ENCODE peak calls at places on chromosomes 7 and 10, in seven cellular contexts. One of them, this sample, is unnamed.

GRCh38 chr10:95405655-95406054 is 114.9 kb upstream of the PDLIM1 start:
- DNase-seq in cardiac fibroblast: no peak
- DNase-seq in IMR-90: no peak
- DNase-seq in Panc1: no peak
- DNase-seq in OCI-LY7: no peak
- DNase-seq in RWPE1: no peak
- DNase-seq in cardiac muscle cell: no peak
- DNase-seq in this sample: no peak

GRCh38 chr10:8618834-8619233 is 564.3 kb downstream of the GATA3 start:
- DNase-seq in cardiac muscle cell: no peak
- DNase-seq in Panc1: no peak
- DNase-seq in cardiac fibroblast: no peak
- DNase-seq in IMR-90: no peak
- DNase-seq in RWPE1: peak
- DNase-seq in OCI-LY7: no peak
- DNase-seq in this sample: no peak

GRCh38 chr7:107661081-107661864 is 645 bp downstream of the SLC26A4 start:
- DNase-seq in cardiac muscle cell: peak
- DNase-seq in Panc1: no peak
- DNase-seq in OCI-LY7: no peak
- DNase-seq in IMR-90: peak
- DNase-seq in RWPE1: peak
- DNase-seq in cardiac fibroblast: peak
- DNase-seq in this sample: peak

GRCh38 chr10:1109795-1110673 is 53.8 kb downstream of the WDR37 start:
- DNase-seq in cardiac muscle cell: peak
- DNase-seq in Panc1: peak
- DNase-seq in IMR-90: peak
- DNase-seq in RWPE1: peak
- DNase-seq in cardiac fibroblast: peak
- DNase-seq in OCI-LY7: peak
- DNase-seq in this sample: peak

GRCh38 chr10:100115011-100115770 is 33.5 kb upstream of the CPN1 start:
- DNase-seq in cardiac muscle cell: peak
- DNase-seq in OCI-LY7: no peak
- DNase-seq in RWPE1: no peak
- DNase-seq in cardiac fibroblast: no peak
- DNase-seq in IMR-90: no peak
- DNase-seq in Panc1: no peak
- DNase-seq in this sample: no peak

GRCh38 chr7:43906327-43907010 is at the start of gene URGCP:
- DNase-seq in Panc1: no peak
- DNase-seq in cardiac fibroblast: peak
- DNase-seq in IMR-90: peak
- DNase-seq in OCI-LY7: no peak
- DNase-seq in cardiac muscle cell: peak
- DNase-seq in RWPE1: peak
- DNase-seq in this sample: peak

GRCh38 chr10:22849077-22849810 is 78.6 kb upstream of the ARMC3 start:
- DNase-seq in RWPE1: no peak
- DNase-seq in IMR-90: no peak
- DNase-seq in cardiac muscle cell: peak
- DNase-seq in OCI-LY7: no peak
- DNase-seq in Panc1: no peak
- DNase-seq in cardiac fibroblast: peak
- DNase-seq in this sample: no peak

GRCh38 chr7:130491841-130492518 is at the start of gene MEST:
- DNase-seq in OCI-LY7: no peak
- DNase-seq in IMR-90: peak
- DNase-seq in RWPE1: no peak
- DNase-seq in cardiac muscle cell: peak
- DNase-seq in cardiac fibroblast: no peak
- DNase-seq in Panc1: no peak
- DNase-seq in this sample: peak

GRCh38 chr7:76063114-76063513 is 15.2 kb downstream of the MDH2 start:
- DNase-seq in cardiac muscle cell: no peak
- DNase-seq in OCI-LY7: no peak
- DNase-seq in RWPE1: no peak
- DNase-seq in Panc1: no peak
- DNase-seq in cardiac fibroblast: no peak
- DNase-seq in IMR-90: no peak
- DNase-seq in this sample: peak

GRCh38 chr7:30914611-30915601 is 3.3 kb downstream of the AQP1 start:
- DNase-seq in RWPE1: peak
- DNase-seq in IMR-90: peak
- DNase-seq in Panc1: peak
- DNase-seq in OCI-LY7: no peak
- DNase-seq in cardiac fibroblast: peak
- DNase-seq in cardiac muscle cell: peak
- DNase-seq in this sample: no peak

GRCh38 chr7:103912906-103913610 is 76.4 kb downstream of the RELN start:
- DNase-seq in RWPE1: no peak
- DNase-seq in cardiac fibroblast: peak
- DNase-seq in cardiac muscle cell: no peak
- DNase-seq in OCI-LY7: no peak
- DNase-seq in IMR-90: peak
- DNase-seq in Panc1: no peak
- DNase-seq in this sample: no peak

GRCh38 chr7:107811934-107812333 is 8.9 kb upstream of the SLC26A3 start:
- DNase-seq in cardiac fibroblast: no peak
- DNase-seq in cardiac muscle cell: no peak
- DNase-seq in Panc1: no peak
- DNase-seq in RWPE1: no peak
- DNase-seq in OCI-LY7: no peak
- DNase-seq in IMR-90: no peak
- DNase-seq in this sample: no peak

GRCh38 chr10:5040010-5040635 is 36.5 kb upstream of the AKR1C2 start:
- DNase-seq in IMR-90: no peak
- DNase-seq in cardiac muscle cell: no peak
- DNase-seq in RWPE1: no peak
- DNase-seq in cardiac fibroblast: no peak
- DNase-seq in Panc1: no peak
- DNase-seq in OCI-LY7: no peak
- DNase-seq in this sample: no peak

GRCh38 chr7:24824896-24825295 is 67.6 kb upstream of the GSDME start:
- DNase-seq in OCI-LY7: no peak
- DNase-seq in RWPE1: no peak
- DNase-seq in cardiac muscle cell: no peak
- DNase-seq in cardiac fibroblast: no peak
- DNase-seq in IMR-90: no peak
- DNase-seq in Panc1: no peak
- DNase-seq in this sample: no peak

GRCh38 chr7:4797858-4798705 is 22.7 kb downstream of the AP5Z1 start:
- DNase-seq in cardiac muscle cell: peak
- DNase-seq in RWPE1: peak
- DNase-seq in OCI-LY7: peak
- DNase-seq in cardiac fibroblast: peak
- DNase-seq in Panc1: peak
- DNase-seq in IMR-90: peak
- DNase-seq in this sample: peak

GRCh38 chr7:7675686-7676085 is 35.1 kb downstream of the UMAD1 start:
- DNase-seq in Panc1: no peak
- DNase-seq in cardiac muscle cell: no peak
- DNase-seq in OCI-LY7: peak
- DNase-seq in cardiac fibroblast: no peak
- DNase-seq in IMR-90: no peak
- DNase-seq in RWPE1: no peak
- DNase-seq in this sample: no peak

GRCh38 chr7:44162179-44162578 is 21.0 kb upstream of the MYL7 start:
- DNase-seq in Panc1: no peak
- DNase-seq in IMR-90: no peak
- DNase-seq in cardiac muscle cell: peak
- DNase-seq in RWPE1: no peak
- DNase-seq in cardiac fibroblast: no peak
- DNase-seq in OCI-LY7: no peak
- DNase-seq in this sample: no peak

GRCh38 chr7:112112822-112113255 is 93.4 kb downstream of the DOCK4 start:
- DNase-seq in cardiac muscle cell: peak
- DNase-seq in Panc1: no peak
- DNase-seq in cardiac fibroblast: peak
- DNase-seq in OCI-LY7: no peak
- DNase-seq in RWPE1: peak
- DNase-seq in IMR-90: peak
- DNase-seq in this sample: no peak

DNA sequence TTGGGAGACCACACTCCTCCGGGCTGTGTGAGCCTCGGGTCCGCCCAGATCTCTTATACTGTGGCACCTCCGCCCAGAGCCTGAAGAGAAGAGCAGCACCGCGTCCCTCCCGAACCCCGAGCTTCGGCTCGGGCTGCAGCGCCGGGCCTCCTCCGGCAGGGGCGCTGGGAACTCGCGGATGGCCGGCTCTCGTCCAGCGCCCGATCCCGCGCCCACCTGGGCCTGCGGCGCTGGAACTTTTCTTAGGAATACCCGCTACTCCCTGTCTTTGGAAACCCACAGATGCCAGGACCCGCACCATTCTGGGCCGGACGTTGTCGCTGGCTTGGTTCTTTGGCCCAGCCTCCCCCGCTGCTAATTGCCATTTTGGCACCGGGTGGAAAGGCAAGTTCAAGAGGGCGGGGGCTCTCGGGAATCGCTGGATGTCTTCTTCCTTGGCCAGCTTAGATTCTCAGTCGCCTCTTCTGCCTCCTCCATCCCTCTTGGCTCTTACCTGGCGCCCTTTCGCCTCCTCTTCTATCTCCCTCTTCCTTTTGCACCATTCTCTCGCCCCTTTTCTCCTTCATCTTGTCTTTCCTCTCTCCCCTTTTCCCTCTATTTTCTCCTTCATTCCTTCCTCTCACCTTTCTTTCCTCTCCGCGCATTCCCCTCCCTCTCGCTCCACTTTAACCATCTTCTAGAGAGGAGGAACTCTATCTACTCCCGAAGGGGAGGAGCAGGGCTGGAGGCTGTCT is 2.1 kb upstream of the SORCS3 start:
- DNase-seq in cardiac muscle cell: peak
- DNase-seq in OCI-LY7: no peak
- DNase-seq in IMR-90: no peak
- DNase-seq in RWPE1: no peak
- DNase-seq in Panc1: no peak
- DNase-seq in cardiac fibroblast: no peak
- DNase-seq in this sample: peak
- TF ChIP-seq CTCF in cardiac muscle cell: peak
- TF ChIP-seq CTCF in OCI-LY7: no peak
- TF ChIP-seq CTCF in IMR-90: no peak
- TF ChIP-seq CTCF in RWPE1: no peak
- TF ChIP-seq CTCF in Panc1: no peak
- TF ChIP-seq CTCF in cardiac fibroblast: peak
- TF ChIP-seq CTCF in this sample: peak

DNA sequence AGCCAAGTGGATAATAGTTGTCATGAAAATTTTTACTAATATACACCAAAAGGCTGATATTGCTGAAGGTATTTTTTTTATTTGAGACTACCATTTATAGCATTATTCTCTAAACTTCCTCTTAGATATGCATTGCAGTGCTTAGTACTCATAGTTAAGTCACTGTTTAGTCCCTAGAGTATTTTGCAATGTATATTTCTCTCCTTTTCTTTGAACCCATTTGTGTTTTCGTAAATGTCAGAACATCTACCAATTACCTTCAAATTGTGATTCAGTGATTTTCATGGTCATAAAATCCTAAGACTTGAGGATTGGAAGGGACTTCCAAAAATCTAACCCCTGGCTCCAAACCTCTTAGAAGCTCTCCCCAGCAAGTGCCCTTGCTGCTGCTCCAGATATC is 21.5 kb upstream of the CYP26C1 start:
- DNase-seq in OCI-LY7: no peak
- DNase-seq in Panc1: no peak
- DNase-seq in RWPE1: no peak
- DNase-seq in IMR-90: no peak
- DNase-seq in cardiac fibroblast: peak
- DNase-seq in cardiac muscle cell: no peak
- DNase-seq in this sample: no peak
- TF ChIP-seq CTCF in OCI-LY7: no peak
- TF ChIP-seq CTCF in Panc1: no peak
- TF ChIP-seq CTCF in RWPE1: no peak
- TF ChIP-seq CTCF in IMR-90: no peak
- TF ChIP-seq CTCF in cardiac fibroblast: no peak
- TF ChIP-seq CTCF in cardiac muscle cell: no peak
- TF ChIP-seq CTCF in this sample: no peak

GRCh38 chr10:126969310-126969709 is 64.1 kb downstream of the DOCK1 start:
- DNase-seq in cardiac muscle cell: peak
- DNase-seq in OCI-LY7: no peak
- DNase-seq in IMR-90: no peak
- DNase-seq in cardiac fibroblast: peak
- DNase-seq in RWPE1: peak
- DNase-seq in Panc1: no peak
- DNase-seq in this sample: no peak

GRCh38 chr10:126979311-126979710 is 74.1 kb downstream of the DOCK1 start:
- DNase-seq in RWPE1: no peak
- DNase-seq in cardiac fibroblast: no peak
- DNase-seq in Panc1: no peak
- DNase-seq in OCI-LY7: no peak
- DNase-seq in IMR-90: no peak
- DNase-seq in cardiac muscle cell: no peak
- DNase-seq in this sample: no peak

GRCh38 chr10:126977216-126977615 is 72.0 kb downstream of the DOCK1 start:
- DNase-seq in IMR-90: no peak
- DNase-seq in RWPE1: no peak
- DNase-seq in cardiac fibroblast: no peak
- DNase-seq in cardiac muscle cell: no peak
- DNase-seq in Panc1: no peak
- DNase-seq in OCI-LY7: no peak
- DNase-seq in this sample: no peak

GRCh38 chr10:126972622-126973414 is 67.6 kb downstream of the DOCK1 start:
- DNase-seq in cardiac muscle cell: peak
- DNase-seq in IMR-90: peak
- DNase-seq in Panc1: no peak
- DNase-seq in OCI-LY7: no peak
- DNase-seq in cardiac fibroblast: peak
- DNase-seq in RWPE1: peak
- DNase-seq in this sample: no peak

GRCh38 chr10:126975221-126975620 is 70.0 kb downstream of the DOCK1 start:
- DNase-seq in cardiac fibroblast: no peak
- DNase-seq in IMR-90: no peak
- DNase-seq in RWPE1: no peak
- DNase-seq in OCI-LY7: no peak
- DNase-seq in cardiac muscle cell: no peak
- DNase-seq in Panc1: no peak
- DNase-seq in this sample: no peak
- TF ChIP-seq CTCF in cardiac fibroblast: no peak
- TF ChIP-seq CTCF in IMR-90: no peak
- TF ChIP-seq CTCF in RWPE1: no peak
- TF ChIP-seq CTCF in OCI-LY7: no peak
- TF ChIP-seq CTCF in cardiac muscle cell: no peak
- TF ChIP-seq CTCF in Panc1: no peak
- TF ChIP-seq CTCF in this sample: no peak

DNA sequence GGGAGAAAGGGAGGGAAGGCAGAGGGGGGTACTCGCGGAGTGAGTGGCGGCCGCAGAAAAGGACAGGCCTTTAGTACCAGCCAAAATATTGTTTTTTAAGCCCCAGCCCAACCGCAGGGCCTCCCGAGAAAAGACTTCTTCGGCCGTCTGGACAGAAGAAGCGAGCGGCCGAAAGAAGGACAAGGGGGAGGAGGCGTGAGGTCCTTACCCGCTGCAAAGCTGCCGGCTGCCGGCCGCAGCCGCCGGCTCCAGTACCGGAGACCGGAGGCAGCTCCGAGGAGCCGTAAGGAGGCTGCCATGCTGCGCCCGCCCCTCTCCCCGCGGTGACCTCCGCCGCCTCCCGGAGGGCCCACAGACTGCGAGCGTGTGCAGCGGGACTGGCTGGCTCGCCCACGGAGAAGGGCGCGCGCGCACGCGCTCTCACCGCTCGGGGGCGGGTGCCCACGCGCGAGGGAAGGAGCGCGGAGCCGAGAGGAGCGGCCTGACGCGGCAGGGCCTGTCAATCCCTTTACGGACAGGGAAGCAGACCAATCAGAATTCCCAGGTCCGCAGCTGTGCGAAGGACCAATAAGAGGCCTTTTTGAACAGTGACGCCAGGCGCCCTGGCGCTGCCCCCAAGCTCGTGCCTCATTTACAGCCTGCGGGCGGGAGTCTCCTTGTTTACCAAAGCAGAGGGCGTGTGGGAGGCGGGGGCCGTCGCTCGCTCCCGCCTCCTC is at the start of gene HIBADH:
- DNase-seq in cardiac fibroblast: peak
- DNase-seq in IMR-90: peak
- DNase-seq in cardiac muscle cell: peak
- DNase-seq in OCI-LY7: peak
- DNase-seq in RWPE1: peak
- DNase-seq in Panc1: peak
- DNase-seq in this sample: peak
- TF ChIP-seq CTCF in cardiac fibroblast: no peak
- TF ChIP-seq CTCF in IMR-90: peak
- TF ChIP-seq CTCF in cardiac muscle cell: peak
- TF ChIP-seq CTCF in OCI-LY7: peak
- TF ChIP-seq CTCF in RWPE1: no peak
- TF ChIP-seq CTCF in Panc1: no peak
- TF ChIP-seq CTCF in this sample: no peak

This sample was measured in GM13976.